ENCODE peak calls at places on chromosomes 5 and 9, in four cellular contexts. T, X, K and R are unnamed samples.

GRCh38 chr9:137129089-137129455 is 9.9 kb upstream of the GRIN1 start:
- DNase-seq in X (peak; percentile 41), K (no peak), T (no peak), R (peak; percentile 50)

GRCh38 chr9:113876806-113877236 is 712 bp downstream of the ZNF618 start:
- DNase-seq in X (no peak), T (no peak), K (no peak), R (no peak)

GRCh38 chr5:72503888-72504491 is 3.2 kb downstream of the ZNF366 start:
- DNase-seq in X (peak; percentile 57), T (no peak), K (no peak), R (no peak)

GRCh38 chr5:31347558-31347905 is 154.0 kb downstream of the CDH6 start:
- DNase-seq in T (no peak), X (no peak), K (no peak), R (no peak)

GRCh38 chr9:89928106-89928505 is 323.3 kb downstream of the GADD45G start:
- DNase-seq in K (no peak), X (no peak), T (no peak), R (no peak)

GRCh38 chr5:35828092-35828598 is 28.5 kb upstream of the IL7R start:
- DNase-seq in K (no peak), T (no peak), X (no peak), R (no peak)

GRCh38 chr9:112971415-112971814 is 40.6 kb downstream of the ZNF883 start:
- DNase-seq in T (peak; percentile 5), X (peak; percentile 9), K (peak; percentile 29), R (peak; percentile 35)

GRCh38 chr9:120289990-120290925 is 289.7 kb downstream of the CDK5RAP2 start:
- DNase-seq in K (no peak), X (no peak), T (no peak), R (peak; percentile 59)

GRCh38 chr9:114224247-114224610 is 68.9 kb downstream of the COL27A1 start:
- DNase-seq in X (no peak), K (no peak), T (peak; percentile 53), R (no peak)

GRCh38 chr5:172109749-172110148 is 78.3 kb downstream of the STK10 start:
- DNase-seq in T (no peak), K (no peak), X (no peak), R (no peak)

GRCh38 chr5:89901983-89902382 is 507.6 kb downstream of the CETN3 start:
- DNase-seq in T (no peak), K (no peak), X (no peak), R (no peak)

GRCh38 chr5:168836603-168837245 is 257.6 kb upstream of the PANK3 start:
- DNase-seq in X (no peak), T (no peak), K (no peak), R (no peak)

GRCh38 chr5:57042524-57042931 is 90.6 kb upstream of the MIER3 start:
- DNase-seq in X (peak; percentile 50), T (no peak), K (no peak), R (no peak)

GRCh38 chr9:15144567-15145174 is 162.3 kb downstream of the TTC39B start:
- DNase-seq in K (peak; percentile 8), T (no peak), X (no peak), R (no peak)

GRCh38 chr5:140251527-140251973 is 51.4 kb downstream of the PFDN1 start:
- DNase-seq in T (no peak), X (no peak), K (peak; percentile 67), R (no peak)

GRCh38 chr5:122062205-122062604 is 15.9 kb downstream of the LOX start:
- DNase-seq in X (no peak), K (no peak), T (no peak), R (no peak)

GRCh38 chr5:1190296-1190695 is 11.1 kb upstream of the SLC6A19 start:
- DNase-seq in K (no peak), X (no peak), T (no peak), R (no peak)

GRCh38 chr9:38038307-38039089 is 30.5 kb downstream of the SHB start:
- DNase-seq in X (peak; percentile 70), K (no peak), T (no peak), R (peak; percentile 80)

GRCh38 chr9:109109962-109110325 is 9.8 kb downstream of the TMEM245 start:
- DNase-seq in T (peak; percentile 60), K (no peak), X (no peak), R (no peak)

GRCh38 chr9:700365-701282 is 140.9 kb upstream of the DMRT1 start:
- DNase-seq in K (no peak), X (no peak), T (no peak), R (no peak)

GRCh38 chr5:643811-644271 is 31.7 kb downstream of the CEP72 start:
- DNase-seq in K (no peak), X (no peak), T (no peak), R (no peak)

GRCh38 chr5:166562246-166562645 is 1729.2 kb upstream of the WWC1 start:
- DNase-seq in K (no peak), X (no peak), T (no peak), R (no peak)

GRCh38 chr9:113619156-113619861 is 155.8 kb downstream of the RGS3 start:
- DNase-seq in K (no peak), T (no peak), X (no peak), R (no peak)

GRCh38 chr9:97811534-97812246 is 41.3 kb upstream of the FOXE1 start:
- DNase-seq in T (no peak), X (no peak), K (no peak), R (no peak)

GRCh38 chr5:17398439-17398838 is 99.6 kb upstream of the TAF11L2 start:
- DNase-seq in X (no peak), K (no peak), T (no peak), R (peak; percentile 60)

GRCh38 chr5:41482715-41483114 is 27.7 kb downstream of the PLCXD3 start:
- DNase-seq in K (no peak), X (no peak), T (no peak), R (no peak)

GRCh38 chr9:34559616-34560546 is 29.6 kb downstream of the CNTFR start:
- DNase-seq in X (no peak), T (peak; percentile 21), K (no peak), R (peak; percentile 79)

GRCh38 chr5:126624534-126624933 is 23.8 kb downstream of the PHAX start:
- DNase-seq in X (no peak), K (peak; percentile 73), T (peak; percentile 46), R (no peak)

GRCh38 chr5:65790371-65791163 is 68.6 kb downstream of the NLN start:
- DNase-seq in K (no peak), T (no peak), X (no peak), R (no peak)

GRCh38 chr5:141084487-141084989 is 9.9 kb upstream of the PCDHB2 start:
- DNase-seq in T (peak; percentile 72), X (peak; percentile 13), K (no peak), R (peak; percentile 77)

GRCh38 chr9:249025-249424 is 34.4 kb downstream of the DOCK8 start:
- DNase-seq in X (peak; percentile 39), T (no peak), K (no peak), R (no peak)

GRCh38 chr9:109349431-109349846 is 28.6 kb upstream of the EPB41L4B start:
- DNase-seq in X (no peak), K (no peak), T (no peak), R (no peak)

DNA sequence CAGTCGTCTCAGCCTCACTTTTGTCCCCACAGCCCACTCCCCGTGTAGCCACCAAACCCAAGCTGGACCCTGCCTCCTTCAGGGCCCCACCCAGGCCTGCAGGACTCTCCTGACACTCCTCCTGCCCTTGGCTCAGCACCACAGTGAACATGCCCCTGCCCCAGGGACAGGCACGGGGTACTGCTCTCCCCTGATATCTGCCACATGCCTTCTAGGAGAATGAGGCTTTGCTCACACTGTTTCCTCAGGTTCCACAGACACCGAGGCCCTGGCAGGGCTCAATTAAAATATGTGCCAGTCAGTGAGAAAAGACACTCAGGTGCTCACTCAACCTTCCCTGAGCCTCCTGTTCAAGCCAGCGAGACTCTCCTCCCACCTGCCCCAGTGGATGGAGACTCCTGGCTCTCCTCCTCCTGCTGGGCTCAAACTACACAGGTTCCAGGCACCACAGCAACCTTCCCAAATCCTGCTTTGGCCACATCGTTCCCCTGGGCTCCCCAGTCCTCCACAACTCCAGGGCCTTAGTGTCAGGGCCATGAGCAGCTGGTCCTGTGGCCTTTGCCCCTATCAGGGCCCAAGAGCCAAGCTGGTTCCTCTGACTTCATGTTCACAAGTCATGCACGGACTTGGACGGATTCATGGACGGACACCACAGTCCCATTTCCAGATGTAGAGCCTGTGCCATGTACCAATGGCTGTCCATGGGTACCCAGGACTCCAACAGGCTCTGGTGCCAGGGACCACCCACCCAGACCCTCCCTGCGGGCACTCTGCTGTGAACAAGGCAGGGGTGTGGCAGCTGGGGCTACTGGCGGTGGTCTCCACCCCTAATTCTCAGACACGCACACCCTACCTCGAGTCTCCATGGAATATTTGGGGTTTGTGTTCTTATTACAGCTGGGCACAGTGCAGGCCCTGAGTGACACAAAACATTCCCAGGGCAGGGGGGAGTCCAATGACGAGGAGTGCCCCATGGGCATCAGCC is 36.6 kb downstream of the BICD2 start:
- DNase-seq in K (no peak), X (no peak), T (no peak), R (no peak)
- TF ChIP-seq ELF1 in K (no peak), X (no peak), T (no peak), R (no peak)

GRCh38 chr5:115415143-115415491 is 118.7 kb upstream of the CCDC112 start:
- DNase-seq in K (peak; percentile 78), T (peak; percentile 39), X (no peak), R (no peak)
- TF ChIP-seq RAD21 in K (peak; percentile 21), T (no peak), X (no peak), R (no peak)

DNA sequence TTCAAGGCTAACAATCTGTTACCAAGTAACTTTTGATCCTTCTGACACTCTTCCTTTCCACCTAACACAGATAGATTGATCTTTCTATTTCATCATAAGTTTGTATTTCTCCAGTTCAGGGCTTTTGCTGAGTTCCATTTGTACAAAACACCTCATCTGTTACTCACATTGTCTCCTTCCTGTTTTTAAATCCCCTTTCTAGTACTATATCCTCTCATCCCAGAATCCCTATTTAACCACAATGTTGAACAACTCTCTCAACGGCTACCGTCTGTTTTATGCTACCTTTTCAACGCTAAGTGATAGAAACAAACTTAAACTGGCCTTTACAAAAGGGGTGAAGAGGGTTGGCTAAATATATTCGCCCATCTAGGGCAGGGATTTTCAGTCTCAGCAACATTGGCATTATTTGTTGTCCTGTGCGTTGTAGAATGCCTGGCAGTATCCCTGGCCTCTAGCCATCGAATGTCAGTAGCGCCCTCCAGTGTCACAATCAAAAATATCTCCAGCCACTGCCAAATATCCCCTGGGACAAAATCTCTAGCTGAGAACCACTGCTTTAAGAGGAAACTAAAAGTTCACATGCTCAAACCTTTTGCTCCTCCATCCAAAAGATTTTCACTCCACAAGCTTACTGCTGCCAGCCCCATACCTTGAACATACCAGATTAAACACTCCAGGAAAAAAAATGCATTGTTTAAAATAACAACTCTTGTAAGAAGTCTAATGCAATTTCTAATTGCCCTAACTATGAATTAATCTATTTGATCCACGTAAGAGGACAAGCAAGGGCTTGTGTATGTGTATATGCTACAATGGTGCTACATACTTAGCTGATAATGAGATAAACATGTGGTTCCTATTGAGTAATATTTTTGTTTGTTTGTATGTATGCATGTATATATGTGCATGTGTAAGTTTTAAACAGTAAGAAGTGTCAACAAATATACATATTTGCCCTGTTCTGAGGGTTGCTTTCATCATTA is 344.0 kb downstream of the PTPRD start:
- DNase-seq in T (peak; percentile 5), K (no peak), X (no peak), R (peak; percentile 31)
- TF ChIP-seq ELF1 in T (no peak), K (no peak), X (no peak), R (no peak)

GRCh38 chr9:133403766-133404439 is 13.9 kb downstream of the REXO4 start:
- DNase-seq in X (peak; percentile 53), T (peak; percentile 52), K (peak; percentile 65), R (peak; percentile 57)

GRCh38 chr9:133406480-133407307 is 11.1 kb downstream of the REXO4 start:
- DNase-seq in X (peak; percentile 70), T (peak; percentile 52), K (peak; percentile 47), R (peak; percentile 91)

GRCh38 chr9:133404440-133405002 is 13.3 kb downstream of the REXO4 start:
- DNase-seq in T (no peak), K (no peak), X (no peak), R (no peak)

GRCh38 chr9:133406039-133406438 is 11.8 kb downstream of the REXO4 start:
- DNase-seq in X (no peak), K (no peak), T (no peak), R (no peak)

GRCh38 chr9:133405508-133406009 is 12.3 kb downstream of the REXO4 start:
- DNase-seq in T (no peak), X (no peak), K (no peak), R (no peak)
- TF ChIP-seq RAD21 in T (no peak), X (no peak), K (no peak), R (no peak)